ENCODE peak calls at places on chromosomes 2 and 18, in four cellular contexts. S, C, R and T are unnamed samples.

GRCh38 chr2:41962912-41963652 is 84.7 kb upstream of the PKDCC start:
- DNase-seq in C (no peak), R (no peak), S (no peak), T (no peak)

GRCh38 chr18:48820483-48821250 is 130.1 kb downstream of the SMAD7 start:
- DNase-seq in C (no peak), R (peak), S (no peak), T (peak)

GRCh38 chr2:135198481-135198880 is 146.4 kb downstream of the RAB3GAP1 start:
- DNase-seq in R (no peak), C (no peak), S (no peak), T (no peak)

GRCh38 chr2:150710916-150711315 is 223.4 kb upstream of the RND3 start:
- DNase-seq in S (no peak), C (no peak), R (no peak), T (no peak)

GRCh38 chr2:202152104-202152771 is 79.2 kb downstream of the KIAA2012 start:
- DNase-seq in S (no peak), R (no peak), C (peak), T (no peak)

GRCh38 chr2:234468503-234468902 is 28.4 kb downstream of the ARL4C start:
- DNase-seq in C (no peak), S (no peak), R (no peak), T (no peak)

GRCh38 chr2:48954311-48954710 is 198.8 kb upstream of the LHCGR start:
- DNase-seq in C (no peak), R (no peak), S (no peak), T (no peak)

GRCh38 chr2:191050640-191050987 is 36.6 kb upstream of the STAT1 start:
- DNase-seq in R (no peak), C (peak), S (no peak), T (no peak)

GRCh38 chr2:3078684-3079083 is 298.9 kb downstream of the EIPR1 start:
- DNase-seq in S (no peak), R (no peak), C (no peak), T (no peak)

GRCh38 chr2:119760237-119760807 is 600 bp downstream of the PTPN4 start:
- DNase-seq in R (peak), C (no peak), S (no peak), T (no peak)

GRCh38 chr2:221142341-221142740 is 429.8 kb downstream of the EPHA4 start:
- DNase-seq in C (no peak), R (no peak), S (no peak), T (no peak)

GRCh38 chr2:98020992-98021713 is 25.4 kb upstream of the TMEM131 start:
- DNase-seq in C (no peak), R (no peak), S (no peak), T (no peak)

GRCh38 chr2:176461098-176461497 is 191.9 kb downstream of the MTX2 start:
- DNase-seq in C (peak), S (no peak), R (peak), T (no peak)

GRCh38 chr2:150480241-150480640 is 7.2 kb downstream of the RND3 start:
- DNase-seq in S (no peak), C (peak), R (peak), T (no peak)

GRCh38 chr2:393711-394696 is 106.1 kb upstream of the ALKAL2 start:
- DNase-seq in C (no peak), S (no peak), R (no peak), T (peak)

GRCh38 chr2:131016826-131017596 is 76.2 kb downstream of the FAM168B start:
- DNase-seq in C (peak), S (no peak), R (no peak), T (no peak)

GRCh38 chr2:102240640-102241370 is 54.0 kb downstream of the IL1RL2 start:
- DNase-seq in C (peak), R (peak), S (peak), T (peak)

GRCh38 chr18:65750421-65751144 is at the start of gene CDH7:
- DNase-seq in C (no peak), S (no peak), R (no peak), T (no peak)

GRCh38 chr2:73699437-73699836 is 37.7 kb downstream of the TPRKB start:
- DNase-seq in R (no peak), S (no peak), C (no peak), T (no peak)

GRCh38 chr2:128639693-128640092 is 321.0 kb upstream of the HS6ST1 start:
- DNase-seq in C (no peak), R (peak), S (no peak), T (peak)

GRCh38 chr18:51342815-51343214 is 145.3 kb upstream of the MEX3C start:
- DNase-seq in R (no peak), C (peak), S (no peak), T (no peak)

GRCh38 chr18:22172594-22173049 is 3.2 kb downstream of the GATA6 start:
- DNase-seq in R (no peak), C (no peak), S (no peak), T (no peak)
- TF ChIP-seq POLR2A in R (no peak), C (no peak), S (no peak), T (no peak)

DNA sequence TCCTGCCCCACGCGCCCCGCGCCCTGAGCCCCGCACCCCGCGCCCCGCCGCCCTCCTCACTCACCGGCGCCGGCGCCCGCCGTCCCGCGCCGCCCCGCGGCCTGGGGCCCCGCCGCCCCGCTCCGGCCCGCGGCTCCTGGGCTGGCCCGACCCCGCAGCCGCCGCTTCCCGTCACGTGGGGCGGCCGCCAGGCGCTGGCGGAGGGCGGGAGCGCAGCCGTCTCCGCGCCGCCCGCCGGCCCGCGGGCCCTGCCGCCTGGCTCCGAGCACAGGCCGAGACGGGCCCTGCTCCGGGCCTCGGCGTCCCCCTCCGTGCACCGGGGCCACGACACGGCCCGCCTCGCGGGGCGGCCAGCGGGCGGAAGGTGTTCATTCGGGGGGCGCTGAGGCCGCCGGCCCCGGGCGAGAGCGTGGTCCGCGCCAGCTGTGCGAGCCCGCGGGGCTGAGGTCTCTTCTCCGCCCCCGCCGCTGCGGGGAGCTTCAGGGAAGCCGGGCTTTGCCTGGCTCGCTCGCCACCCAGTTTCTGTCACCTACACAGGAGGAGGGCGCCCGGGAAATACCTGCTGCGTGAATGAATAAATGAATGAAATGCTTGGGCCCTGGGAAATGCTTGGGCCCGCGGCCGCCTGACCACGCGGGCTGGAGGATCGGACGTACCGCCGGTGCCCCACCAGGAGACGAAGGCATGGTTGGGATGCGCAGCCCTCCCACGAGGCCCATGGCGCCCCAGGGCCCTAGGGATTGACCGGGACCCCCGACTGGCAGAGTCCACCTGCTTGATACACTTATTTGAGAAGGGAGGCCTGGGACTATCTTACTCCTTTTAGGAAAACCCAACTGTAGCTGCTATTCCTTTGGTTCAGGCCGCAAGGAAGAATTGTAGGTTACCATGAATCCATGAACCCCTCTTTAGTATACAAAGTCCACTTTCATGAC is at the start of gene TGFBRAP1:
- DNase-seq in C (peak), R (peak), S (peak), T (peak)
- TF ChIP-seq POLR2A in C (peak), R (no peak), S (peak), T (peak)

GRCh38 chr2:148614332-148615049 is 30.1 kb upstream of the EPC2 start:
- DNase-seq in S (no peak), C (peak), R (no peak), T (peak)
- TF ChIP-seq POLR2A in S (no peak), C (no peak), R (no peak), T (no peak)

GRCh38 chr18:2846638-2847340 is at the start of gene EMILIN2:
- DNase-seq in R (peak), S (no peak), C (peak), T (peak)
- TF ChIP-seq POLR2A in R (no peak), S (peak), C (no peak), T (no peak)

GRCh38 chr2:241011751-241012510 is 13.5 kb downstream of the SNED1 start:
- DNase-seq in C (no peak), S (no peak), R (peak), T (no peak)
- TF ChIP-seq POLR2A in C (no peak), S (no peak), R (no peak), T (no peak)

GRCh38 chr18:59779979-59780378 is 82.8 kb upstream of the CCBE1 start:
- DNase-seq in S (no peak), C (peak), R (no peak), T (no peak)

GRCh38 chr18:59778434-59778833 is 81.2 kb upstream of the CCBE1 start:
- DNase-seq in C (no peak), R (no peak), S (no peak), T (no peak)

GRCh38 chr18:59783138-59783537 is 85.9 kb upstream of the CCBE1 start:
- DNase-seq in S (peak), R (no peak), C (peak), T (peak)

DNA sequence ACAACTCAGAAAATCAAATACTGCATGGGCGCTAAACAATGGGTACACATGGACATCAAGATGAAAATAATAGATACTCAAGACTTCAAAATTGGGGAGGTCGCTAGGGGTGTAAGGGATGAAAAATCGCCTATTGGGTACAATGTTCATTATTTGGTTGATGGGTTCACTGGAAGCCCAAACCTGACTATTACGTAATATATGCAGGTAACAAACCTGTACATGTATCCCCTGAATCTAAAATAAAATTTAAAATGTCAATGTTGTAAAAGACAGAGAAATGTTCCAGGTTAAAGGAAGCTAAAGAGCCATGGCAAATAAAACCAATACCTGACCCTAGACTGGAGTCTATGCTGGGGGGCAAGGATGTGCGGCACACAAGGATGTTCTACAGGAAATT is 80.4 kb upstream of the CCBE1 start:
- DNase-seq in C (no peak), R (no peak), S (no peak), T (no peak)
- TF ChIP-seq POLR2A in C (no peak), R (no peak), S (no peak), T (no peak)

GRCh38 chr2:55130849-55131248 is 80.6 kb upstream of the RTN4 start:
- DNase-seq in S (no peak), R (no peak), C (no peak), T (no peak)

GRCh38 chr2:55136138-55136541 is 85.9 kb upstream of the RTN4 start:
- DNase-seq in R (no peak), S (no peak), C (no peak), T (no peak)

GRCh38 chr2:55137024-55137958 is 87.0 kb upstream of the RTN4 start:
- DNase-seq in R (no peak), S (no peak), C (no peak), T (no peak)

GRCh38 chr2:55134316-55134706 is 84.1 kb upstream of the RTN4 start:
- DNase-seq in C (no peak), R (no peak), S (no peak), T (peak)

GRCh38 chr2:55133467-55134315 is 83.4 kb upstream of the RTN4 start:
- DNase-seq in S (peak), R (peak), C (peak), T (peak)
- TF ChIP-seq POLR2A in S (peak), R (no peak), C (peak), T (no peak)

DNA sequence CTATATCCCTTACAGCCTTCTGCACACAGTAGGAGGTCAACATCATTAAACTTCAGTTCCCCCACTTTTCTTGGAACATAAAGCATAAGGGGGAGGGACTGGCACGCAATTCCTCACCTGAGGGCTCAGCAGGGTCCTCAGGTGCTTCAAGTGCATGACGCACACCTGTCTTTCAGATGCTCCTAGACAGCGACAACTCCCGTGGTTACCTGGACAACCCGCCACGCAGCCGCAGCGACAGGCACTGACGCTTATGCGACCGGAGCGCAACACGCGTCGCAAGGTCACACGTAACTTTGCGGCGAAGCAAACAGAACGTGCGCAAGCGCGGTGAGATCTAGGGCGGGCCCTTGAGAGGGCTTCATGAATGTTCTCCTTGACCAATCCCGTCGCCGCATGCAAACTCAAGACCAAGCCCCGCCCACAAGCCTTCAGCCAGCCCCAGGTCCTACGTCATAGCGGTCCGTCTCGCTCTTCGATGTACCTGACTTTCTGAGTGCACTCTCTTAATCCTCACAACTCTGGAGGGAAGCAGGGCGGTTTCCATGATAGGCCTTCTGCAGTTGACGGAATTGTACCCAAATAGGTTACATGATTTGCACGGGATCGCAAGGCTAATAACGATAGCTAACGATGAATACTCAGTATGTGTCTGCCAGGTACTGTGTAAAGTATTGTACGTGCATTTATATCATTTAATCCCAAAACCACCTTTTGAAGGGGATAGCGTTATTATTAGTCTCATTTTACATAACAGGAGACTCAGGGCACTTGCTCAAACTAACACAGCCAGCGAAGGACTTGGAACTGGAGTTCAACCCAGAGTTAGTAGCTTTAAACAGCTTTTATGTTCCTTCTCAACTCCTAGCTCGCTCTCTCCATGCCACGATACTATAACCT is at the start of gene IFT172:
- DNase-seq in R (peak), S (peak), C (peak), T (peak)
- TF ChIP-seq POLR2A in R (peak), S (peak), C (peak), T (peak)

DNA sequence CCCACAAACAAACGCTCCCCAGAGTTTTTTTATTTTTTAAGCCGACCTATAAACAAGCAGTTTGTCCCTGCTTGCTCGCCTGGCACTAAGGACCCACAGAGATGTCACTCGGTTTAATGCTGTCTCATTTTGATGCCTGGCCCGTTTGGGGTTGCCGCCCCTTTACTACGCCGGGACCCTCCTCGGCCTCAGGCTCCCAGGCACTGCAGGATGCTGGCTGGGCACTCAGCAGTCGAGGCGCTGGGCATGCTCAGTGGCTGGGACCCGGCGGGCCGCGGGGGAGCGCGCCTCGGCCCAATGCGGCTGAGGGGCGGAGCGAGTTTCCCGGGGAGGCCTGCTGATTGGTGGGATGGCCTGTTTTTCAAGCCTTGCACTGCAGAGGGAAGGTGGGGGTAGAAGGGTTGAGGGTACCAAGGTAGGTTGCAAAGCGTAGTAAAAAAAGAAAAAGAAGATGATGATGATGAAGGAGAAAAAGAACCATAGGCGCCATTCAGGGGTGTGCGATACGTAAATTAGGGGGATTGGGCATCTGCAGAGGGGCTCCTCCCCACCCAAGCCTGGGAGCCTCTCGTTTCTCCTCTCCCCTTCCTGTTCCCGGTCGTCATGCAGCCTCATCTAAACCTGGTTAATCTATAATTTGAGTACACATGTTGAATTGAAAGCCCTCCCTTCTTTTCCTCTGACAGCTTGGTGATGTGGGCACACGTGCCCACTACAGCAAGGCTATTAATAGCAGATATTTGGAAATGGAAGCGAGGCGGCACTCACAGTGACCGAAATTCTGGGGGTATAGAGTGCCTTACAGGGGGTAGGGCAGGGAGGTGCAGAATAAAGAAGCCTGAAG is 1.5 kb upstream of the IRS1 start:
- DNase-seq in R (peak), C (peak), S (peak), T (peak)
- TF ChIP-seq POLR2A in R (peak), C (no peak), S (no peak), T (no peak)

DNA sequence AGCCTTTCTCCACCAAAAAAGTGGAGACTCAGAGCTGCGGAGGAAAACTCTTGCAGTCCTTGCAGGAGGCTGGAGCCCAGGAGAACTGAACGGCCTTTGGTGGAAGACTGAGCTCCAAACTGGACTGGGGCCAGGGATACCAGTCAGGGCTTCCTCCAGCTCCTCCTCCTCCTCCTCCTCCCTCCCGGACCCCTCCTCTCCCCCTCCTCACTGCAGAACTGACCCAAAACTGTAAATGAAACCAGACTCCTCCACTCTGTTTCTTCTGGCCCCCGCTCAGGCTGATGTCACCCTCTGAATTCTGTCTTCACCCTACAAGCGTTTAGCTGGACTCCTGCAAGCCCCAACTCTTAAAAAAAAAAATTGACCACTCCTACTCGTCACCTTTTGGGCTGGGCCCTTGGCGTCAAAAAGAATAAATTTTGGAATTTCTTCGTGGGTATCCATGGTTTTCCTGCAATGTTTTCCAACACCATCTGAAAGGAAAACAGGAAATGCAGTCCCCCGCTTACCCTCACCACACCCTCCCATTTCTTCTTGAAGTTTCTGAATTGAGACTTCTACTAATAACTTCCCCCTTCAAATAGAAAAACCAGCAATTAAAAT is at the start of gene COL6A3:
- DNase-seq in C (peak), S (no peak), R (peak), T (no peak)
- TF ChIP-seq POLR2A in C (peak), S (no peak), R (peak), T (no peak)